ENCODE peak calls at places on chromosomes 1 and 21, in four cellular contexts. R, N, E and Z are unnamed samples.

GRCh38 chr21:42337830-42338729 is 12.7 kb downstream of the TFF2 start:
- DNase-seq in E (peak), N (peak), R (peak), Z (peak)

GRCh38 chr1:203475012-203475981 is at the start of gene PRELP:
- DNase-seq in N (no peak), R (peak), E (no peak), Z (no peak)

GRCh38 chr1:27563407-27564263 is 40.3 kb downstream of the AHDC1 start:
- DNase-seq in R (peak), N (peak), E (peak), Z (peak)

GRCh38 chr1:204441558-204441957 is 29.9 kb upstream of the PPP1R15B start:
- DNase-seq in N (no peak), E (no peak), R (no peak), Z (no peak)

GRCh38 chr1:30317921-30318320 is 405.5 kb downstream of the MATN1 start:
- DNase-seq in N (no peak), E (no peak), R (no peak), Z (no peak)

GRCh38 chr21:44980562-44981489 is 41.0 kb downstream of the SLX9 start:
- DNase-seq in N (no peak), R (no peak), E (no peak), Z (no peak)

GRCh38 chr1:25613091-25613490 is 3.5 kb upstream of the MAN1C1 start:
- DNase-seq in E (no peak), N (no peak), R (no peak), Z (no peak)

GRCh38 chr1:46830665-46831322 is 31.9 kb downstream of the CYP4B1 start:
- DNase-seq in N (no peak), E (no peak), R (no peak), Z (no peak)

GRCh38 chr1:6850537-6850936 is 65.3 kb downstream of the CAMTA1 start:
- DNase-seq in R (no peak), N (no peak), E (no peak), Z (no peak)

GRCh38 chr1:164559342-164560070 is 522 bp downstream of the PBX1 start:
- DNase-seq in R (peak), E (peak), N (peak), Z (no peak)

DNA sequence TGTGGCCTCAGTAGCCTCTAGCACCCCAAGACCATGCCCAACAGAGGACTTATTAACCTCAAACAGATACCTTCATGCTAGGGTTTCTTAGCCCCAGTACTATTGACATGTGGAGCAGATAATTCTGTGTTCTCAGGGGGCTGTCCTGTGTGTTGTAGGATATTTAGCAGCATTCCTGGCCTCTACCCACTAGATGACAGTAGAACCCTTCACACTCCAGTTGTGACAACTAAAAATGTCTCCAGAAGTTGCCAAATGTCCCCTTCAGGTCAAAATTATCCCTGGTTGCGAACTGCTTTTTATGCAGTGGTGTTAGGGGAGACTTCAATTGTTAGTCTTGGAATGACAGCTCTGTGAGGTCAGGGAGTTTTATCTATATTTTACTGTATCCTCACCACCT is 8.1 kb downstream of the KAZN start:
- DNase-seq in N (no peak), E (no peak), R (no peak), Z (no peak)
- TF ChIP-seq CTCF in N (no peak), E (peak), R (no peak), Z (peak)

GRCh38 chr1:23823767-23824166 is 1.5 kb downstream of the HMGCL start:
- DNase-seq in N (no peak), R (no peak), E (no peak), Z (no peak)
- H3K4me3 ChIP-seq in N (no peak), R (no peak), E (no peak), Z (no peak)

DNA sequence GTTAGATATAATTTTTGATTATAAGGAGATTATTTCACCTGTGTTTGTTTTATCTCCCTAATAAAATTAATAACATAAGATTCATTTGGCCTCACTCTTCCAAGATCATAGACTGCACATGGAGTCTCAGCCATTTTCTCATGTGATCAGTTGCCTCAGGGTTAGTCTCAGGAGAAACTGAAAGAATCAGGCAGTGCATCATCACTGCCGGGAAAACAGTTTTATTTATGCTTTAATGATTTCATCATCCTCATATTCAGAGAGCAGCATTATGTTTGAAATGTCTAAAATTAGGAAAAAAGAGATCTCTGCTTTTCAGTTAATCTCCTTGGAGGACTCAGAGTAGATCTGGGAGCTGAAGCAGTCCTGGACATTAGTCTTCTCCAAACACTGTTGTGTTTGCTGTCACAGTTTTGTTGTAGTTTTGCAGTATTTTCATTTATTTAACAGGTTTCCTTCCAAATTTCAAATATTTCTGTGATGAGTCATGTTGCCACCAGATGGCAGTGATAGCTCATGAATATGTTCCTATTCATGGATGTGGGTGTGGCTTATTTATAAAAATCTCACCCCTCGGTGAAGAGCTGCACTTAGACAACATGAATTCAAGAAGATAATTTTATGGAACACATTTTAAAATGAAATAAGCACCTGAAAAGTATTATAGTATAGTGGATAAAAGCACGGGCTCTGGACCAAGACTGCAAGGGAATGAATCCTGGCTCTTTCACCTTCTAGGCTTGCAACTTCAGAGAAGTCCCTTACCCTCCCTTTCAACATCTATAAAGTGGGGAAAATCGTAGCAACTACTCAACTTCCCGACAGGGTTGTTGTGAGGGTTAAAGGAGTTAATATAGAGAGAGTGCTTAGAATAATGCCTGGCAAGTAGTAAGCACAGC is 31.2 kb downstream of the CHD1L start:
- DNase-seq in E (peak), R (peak), N (peak), Z (peak)
- TF ChIP-seq CTCF in E (peak), R (peak), N (peak), Z (peak)

DNA sequence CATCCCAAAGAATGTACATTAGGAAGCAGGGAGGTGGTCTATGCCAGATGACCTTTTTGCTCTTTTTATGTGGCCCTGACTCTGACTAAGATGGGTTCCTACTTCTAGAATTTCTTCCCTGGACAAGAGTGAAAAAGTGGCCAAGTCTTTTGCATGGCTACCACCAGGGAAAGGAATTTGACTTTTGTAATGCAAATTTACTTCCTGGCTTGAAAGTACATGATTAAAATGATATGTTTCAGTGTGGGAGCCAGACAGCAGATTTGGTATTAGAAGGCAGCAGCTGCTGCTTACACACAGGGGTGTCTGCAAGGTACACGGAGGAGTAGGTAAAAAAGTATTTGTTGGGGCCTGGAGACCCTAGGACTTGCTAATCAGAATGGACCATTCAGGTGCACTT is 78.4 kb downstream of the KCND3 start:
- DNase-seq in E (no peak), R (no peak), N (no peak), Z (no peak)
- H3K4me3 ChIP-seq in E (no peak), R (no peak), N (no peak), Z (no peak)

DNA sequence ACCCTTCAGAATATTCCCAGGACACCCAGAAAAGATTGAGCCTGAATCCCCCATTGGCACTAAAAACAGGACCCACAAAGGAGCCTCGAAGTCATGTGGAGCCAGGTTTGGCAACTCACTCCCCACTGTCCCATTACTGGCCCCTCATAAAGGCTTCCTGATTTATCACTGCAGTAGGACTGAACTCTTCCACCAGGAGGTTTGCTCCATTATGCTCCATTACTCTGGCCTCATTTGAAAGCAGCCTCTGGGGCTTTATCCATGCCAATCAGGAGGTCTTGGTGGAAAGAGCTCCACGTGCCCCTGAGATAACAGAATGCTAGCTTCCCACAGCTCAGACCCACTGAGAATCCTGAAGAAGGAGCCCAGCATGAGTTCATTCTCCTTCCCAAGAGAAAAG is 76.4 kb downstream of the HIVEP3 start:
- DNase-seq in E (no peak), N (no peak), R (no peak), Z (no peak)
- TF ChIP-seq CTCF in E (peak), N (no peak), R (no peak), Z (no peak)

GRCh38 chr1:35080171-35080854 is 1.1 kb downstream of the ZMYM1 start:
- DNase-seq in E (no peak), N (no peak), R (no peak), Z (no peak)
- H3K4me3 ChIP-seq in E (peak), N (peak), R (peak), Z (peak)

GRCh38 chr1:207898260-207898659 is 12.7 kb downstream of the CD34 start:
- DNase-seq in N (no peak), E (no peak), R (no peak), Z (no peak)

GRCh38 chr1:207898836-207899235 is 12.1 kb downstream of the CD34 start:
- DNase-seq in N (no peak), R (no peak), E (no peak), Z (no peak)

GRCh38 chr1:207893737-207894582 is 17.0 kb downstream of the CD34 start:
- DNase-seq in N (no peak), R (no peak), E (no peak), Z (no peak)

GRCh38 chr1:207896547-207896946 is 14.4 kb downstream of the CD34 start:
- DNase-seq in E (no peak), R (no peak), N (no peak), Z (no peak)

DNA sequence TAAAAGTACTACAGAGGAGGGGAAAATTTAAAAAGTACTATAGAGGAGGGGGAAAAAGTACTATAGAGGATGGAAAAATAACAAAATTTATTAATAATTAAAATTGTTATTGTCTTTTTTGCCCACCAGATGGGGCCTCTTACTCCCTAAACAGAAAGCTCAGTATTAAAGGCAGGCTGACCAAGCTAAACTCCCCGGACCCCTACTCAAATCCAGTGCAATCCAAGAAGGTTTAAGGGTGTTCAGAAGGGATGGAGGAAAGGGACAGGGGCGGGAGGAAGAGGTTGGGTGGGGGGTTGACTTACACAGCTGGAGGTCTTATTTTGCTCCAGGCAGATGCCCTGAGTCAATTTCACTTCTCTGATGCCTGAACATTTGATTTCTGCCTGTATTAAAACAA is 13.7 kb downstream of the CD34 start:
- DNase-seq in E (peak), R (no peak), N (peak), Z (no peak)
- TF ChIP-seq CTCF in E (peak), R (peak), N (peak), Z (peak)

GRCh38 chr1:179142889-179143299 is 61.0 kb downstream of the TOR3A start:
- DNase-seq in R (peak), E (peak), N (peak), Z (peak)

GRCh38 chr1:179144621-179145020 is 62.8 kb downstream of the TOR3A start:
- DNase-seq in N (peak), R (no peak), E (no peak), Z (peak)

GRCh38 chr1:179143332-179143731 is 61.5 kb downstream of the TOR3A start:
- DNase-seq in R (peak), E (peak), N (peak), Z (peak)

GRCh38 chr1:179145521-179145920 is 63.7 kb downstream of the TOR3A start:
- DNase-seq in R (no peak), N (no peak), E (no peak), Z (no peak)

GRCh38 chr1:179141592-179142244 is 59.8 kb downstream of the TOR3A start:
- DNase-seq in N (peak), R (peak), E (peak), Z (peak)
- H3K4me3 ChIP-seq in N (peak), R (peak), E (peak), Z (peak)

DNA sequence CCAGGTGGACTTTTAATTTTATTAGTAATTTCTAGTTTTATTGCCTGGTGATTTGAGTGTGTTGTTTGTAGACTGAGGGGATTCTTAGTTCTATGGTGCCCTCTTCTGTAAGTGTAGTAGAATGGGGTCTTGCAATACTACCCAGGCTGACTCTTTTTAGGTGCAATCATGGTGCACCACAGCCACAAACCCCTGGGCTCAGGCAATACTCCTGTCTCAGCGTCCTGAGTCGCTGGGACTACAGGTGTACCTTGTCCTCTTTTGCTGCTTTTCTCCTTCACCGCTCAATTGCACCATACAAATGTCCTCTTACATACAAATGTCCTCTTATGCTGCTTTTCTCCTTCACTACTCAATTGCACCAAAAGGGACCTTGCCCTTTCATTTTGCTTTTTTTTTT is 43.1 kb downstream of the SCP2 start:
- DNase-seq in R (peak), E (peak), N (peak), Z (peak)
- TF ChIP-seq CTCF in R (no peak), E (peak), N (no peak), Z (peak)

GRCh38 chr1:111221633-111222286 is 5.8 kb upstream of the CHI3L2 start:
- DNase-seq in N (no peak), R (no peak), E (peak), Z (no peak)

GRCh38 chr1:111221276-111221632 is 6.3 kb upstream of the CHI3L2 start:
- DNase-seq in E (no peak), R (no peak), N (no peak), Z (no peak)

GRCh38 chr1:111222308-111223125 is 5.0 kb upstream of the CHI3L2 start:
- DNase-seq in E (peak), R (peak), N (peak), Z (peak)

GRCh38 chr1:111225091-111225490 is 2.4 kb upstream of the CHI3L2 start:
- DNase-seq in R (no peak), E (no peak), N (no peak), Z (no peak)

GRCh38 chr1:111223126-111223443 is 4.4 kb upstream of the CHI3L2 start:
- DNase-seq in R (no peak), N (no peak), E (no peak), Z (no peak)
- H3K4me3 ChIP-seq in R (no peak), N (no peak), E (no peak), Z (no peak)